ENCODE peak calls at places on chromosomes 5 and 9, in four cellular contexts. One of them, this sample, is unnamed.

GRCh38 chr5:9188131-9188530 is 357.7 kb downstream of the SEMA5A start:
- DNase-seq in K562: no peak
- DNase-seq in SK-N-SH: no peak
- DNase-seq in HepG2: no peak
- DNase-seq in this sample: no peak

GRCh38 chr9:76023715-76024195 is 133.3 kb downstream of the PCSK5 start:
- DNase-seq in K562: no peak
- DNase-seq in SK-N-SH: no peak
- DNase-seq in HepG2: peak; percentile 82
- DNase-seq in this sample: no peak

GRCh38 chr5:134555889-134556311 is 30.4 kb downstream of the JADE2 start:
- DNase-seq in K562: peak; percentile 41
- DNase-seq in SK-N-SH: peak; percentile 90
- DNase-seq in HepG2: peak; percentile 9
- DNase-seq in this sample: no peak

GRCh38 chr5:87551807-87552377 is 139.2 kb upstream of the CCNH start:
- DNase-seq in K562: no peak
- DNase-seq in SK-N-SH: peak; percentile 14
- DNase-seq in HepG2: no peak
- DNase-seq in this sample: no peak

GRCh38 chr5:65721050-65721774 is 697 bp downstream of the SGTB start:
- DNase-seq in K562: peak; percentile 16
- DNase-seq in SK-N-SH: peak; percentile 72
- DNase-seq in HepG2: peak; percentile 66
- DNase-seq in this sample: no peak

GRCh38 chr9:128635266-128636023 is 21.2 kb downstream of the DYNC2I2 start:
- DNase-seq in K562: peak; percentile 75
- DNase-seq in SK-N-SH: peak; percentile 81
- DNase-seq in HepG2: peak; percentile 92
- DNase-seq in this sample: no peak

GRCh38 chr9:89549031-89549644 is 51.2 kb upstream of the SEMA4D start:
- DNase-seq in K562: peak; percentile 67
- DNase-seq in SK-N-SH: peak; percentile 89
- DNase-seq in HepG2: peak; percentile 32
- DNase-seq in this sample: peak; percentile 62

GRCh38 chr5:180647941-180648500 is 1.4 kb downstream of the FLT4 start:
- DNase-seq in K562: peak; percentile 7
- DNase-seq in SK-N-SH: peak; percentile 17
- DNase-seq in HepG2: no peak
- DNase-seq in this sample: no peak

GRCh38 chr5:66877843-66878242 is 281.6 kb downstream of the MAST4 start:
- DNase-seq in K562: no peak
- DNase-seq in SK-N-SH: no peak
- DNase-seq in HepG2: no peak
- DNase-seq in this sample: no peak

GRCh38 chr9:136974834-136975535 is 2.3 kb upstream of the PTGDS start:
- DNase-seq in K562: no peak
- DNase-seq in SK-N-SH: no peak
- DNase-seq in HepG2: no peak
- DNase-seq in this sample: no peak

GRCh38 chr5:115774684-115775083 is 41.8 kb downstream of the CDO1 start:
- DNase-seq in K562: no peak
- DNase-seq in SK-N-SH: no peak
- DNase-seq in HepG2: no peak
- DNase-seq in this sample: no peak

GRCh38 chr5:74063821-74064598 is 438.0 kb downstream of the ARHGEF28 start:
- DNase-seq in K562: no peak
- DNase-seq in SK-N-SH: no peak
- DNase-seq in HepG2: peak; percentile 14
- DNase-seq in this sample: no peak

GRCh38 chr5:5014836-5015235 is 125.3 kb upstream of the ADAMTS16 start:
- DNase-seq in K562: no peak
- DNase-seq in SK-N-SH: no peak
- DNase-seq in HepG2: no peak
- DNase-seq in this sample: no peak

GRCh38 chr5:124057161-124057814 is 545.3 kb downstream of the CSNK1G3 start:
- DNase-seq in K562: no peak
- DNase-seq in SK-N-SH: no peak
- DNase-seq in HepG2: no peak
- DNase-seq in this sample: peak; percentile 47

GRCh38 chr9:137275937-137276756 is 1.4 kb upstream of the TOR4A start:
- DNase-seq in K562: no peak
- DNase-seq in SK-N-SH: no peak
- DNase-seq in HepG2: no peak
- DNase-seq in this sample: no peak

GRCh38 chr5:95841914-95842812 is 19.6 kb upstream of the GLRX start:
- DNase-seq in K562: no peak
- DNase-seq in SK-N-SH: no peak
- DNase-seq in HepG2: peak; percentile 47
- DNase-seq in this sample: no peak

GRCh38 chr5:123037104-123037418 is 536 bp upstream of the PPIC start:
- DNase-seq in K562: no peak
- DNase-seq in SK-N-SH: no peak
- DNase-seq in HepG2: no peak
- DNase-seq in this sample: no peak

GRCh38 chr9:128254855-128255759 is 20.7 kb downstream of the GOLGA2 start:
- DNase-seq in K562: peak; percentile 94
- DNase-seq in SK-N-SH: peak; percentile 93
- DNase-seq in HepG2: peak; percentile 51
- DNase-seq in this sample: no peak

GRCh38 chr9:131530930-131531832 is at the start of gene UCK1:
- DNase-seq in K562: peak; percentile 99
- DNase-seq in SK-N-SH: peak; percentile 100
- DNase-seq in HepG2: peak; percentile 42
- DNase-seq in this sample: peak; percentile 13

GRCh38 chr5:141382469-141383294 is at the start of gene PCDHGA7:
- DNase-seq in K562: peak; percentile 30
- DNase-seq in SK-N-SH: peak; percentile 70
- DNase-seq in HepG2: no peak
- DNase-seq in this sample: no peak

GRCh38 chr5:137453476-137454080 is 45.5 kb downstream of the SPOCK1 start:
- DNase-seq in K562: peak; percentile 9
- DNase-seq in SK-N-SH: no peak
- DNase-seq in HepG2: peak; percentile 5
- DNase-seq in this sample: no peak

GRCh38 chr5:54964405-54964804 is 21.0 kb downstream of the ESM1 start:
- DNase-seq in K562: no peak
- DNase-seq in SK-N-SH: no peak
- DNase-seq in HepG2: no peak
- DNase-seq in this sample: no peak

GRCh38 chr9:128642675-128643074 is 14.0 kb downstream of the DYNC2I2 start:
- DNase-seq in K562: no peak
- DNase-seq in SK-N-SH: no peak
- DNase-seq in HepG2: no peak
- DNase-seq in this sample: no peak

GRCh38 chr9:98241357-98242104 is 13.9 kb downstream of the TBC1D2 start:
- DNase-seq in K562: peak; percentile 28
- DNase-seq in SK-N-SH: no peak
- DNase-seq in HepG2: no peak
- DNase-seq in this sample: no peak

GRCh38 chr9:87063246-87063645 is 115.9 kb upstream of the GAS1 start:
- DNase-seq in K562: no peak
- DNase-seq in SK-N-SH: no peak
- DNase-seq in HepG2: no peak
- DNase-seq in this sample: no peak

GRCh38 chr5:177447066-177447610 is 524 bp downstream of the PRR7 start:
- DNase-seq in K562: peak; percentile 81
- DNase-seq in SK-N-SH: peak; percentile 90
- DNase-seq in HepG2: no peak
- DNase-seq in this sample: no peak

GRCh38 chr9:93965830-93966577 is 10.8 kb upstream of the BARX1 start:
- DNase-seq in K562: no peak
- DNase-seq in SK-N-SH: no peak
- DNase-seq in HepG2: no peak
- DNase-seq in this sample: no peak

GRCh38 chr9:131743501-131743900 is 3.6 kb upstream of the RAPGEF1 start:
- DNase-seq in K562: no peak
- DNase-seq in SK-N-SH: no peak
- DNase-seq in HepG2: no peak
- DNase-seq in this sample: no peak

DNA sequence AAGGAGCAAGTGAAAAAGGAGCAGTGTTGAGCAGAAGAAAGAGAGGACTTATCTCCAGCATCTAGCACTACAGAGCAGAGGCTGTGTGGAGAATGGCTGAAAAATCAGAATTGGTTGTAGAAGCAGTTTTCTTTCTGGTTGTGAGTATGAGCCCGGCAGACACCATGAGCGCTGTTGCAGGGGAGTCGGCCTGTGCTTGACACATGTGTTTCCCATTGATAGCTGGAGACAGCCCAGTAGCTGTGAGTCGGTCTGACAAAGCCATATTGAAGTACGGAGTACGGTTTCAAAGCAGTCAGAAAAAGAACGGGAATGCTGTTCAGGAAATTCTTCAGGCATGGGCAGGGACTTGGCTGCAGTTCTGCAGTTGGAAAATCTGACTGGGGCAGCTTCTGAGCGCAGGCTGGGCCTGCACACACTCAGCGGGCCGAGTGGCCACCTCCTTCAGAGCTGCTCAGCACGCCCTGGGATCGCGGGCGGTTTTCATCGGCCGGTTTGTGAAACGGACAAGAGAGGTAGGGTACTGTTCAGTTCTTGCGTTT is at the start of gene SGCD:
- DNase-seq in K562: no peak
- DNase-seq in SK-N-SH: peak; percentile 46
- DNase-seq in HepG2: no peak
- DNase-seq in this sample: no peak
- TF ChIP-seq NFIC in K562: no peak
- TF ChIP-seq NFIC in SK-N-SH: peak; percentile 55
- TF ChIP-seq NFIC in HepG2: no peak
- TF ChIP-seq NFIC in this sample: no peak

GRCh38 chr5:31698667-31699066 is 59.7 kb downstream of the PDZD2 start:
- DNase-seq in K562: no peak
- DNase-seq in SK-N-SH: no peak
- DNase-seq in HepG2: no peak
- DNase-seq in this sample: no peak

GRCh38 chr5:31688515-31689092 is 49.7 kb downstream of the PDZD2 start:
- DNase-seq in K562: no peak
- DNase-seq in SK-N-SH: no peak
- DNase-seq in HepG2: no peak
- DNase-seq in this sample: no peak

GRCh38 chr5:31692561-31693221 is 53.8 kb downstream of the PDZD2 start:
- DNase-seq in K562: no peak
- DNase-seq in SK-N-SH: no peak
- DNase-seq in HepG2: no peak
- DNase-seq in this sample: no peak
- TF ChIP-seq NFIC in K562: no peak
- TF ChIP-seq NFIC in SK-N-SH: no peak
- TF ChIP-seq NFIC in HepG2: no peak
- TF ChIP-seq NFIC in this sample: no peak

DNA sequence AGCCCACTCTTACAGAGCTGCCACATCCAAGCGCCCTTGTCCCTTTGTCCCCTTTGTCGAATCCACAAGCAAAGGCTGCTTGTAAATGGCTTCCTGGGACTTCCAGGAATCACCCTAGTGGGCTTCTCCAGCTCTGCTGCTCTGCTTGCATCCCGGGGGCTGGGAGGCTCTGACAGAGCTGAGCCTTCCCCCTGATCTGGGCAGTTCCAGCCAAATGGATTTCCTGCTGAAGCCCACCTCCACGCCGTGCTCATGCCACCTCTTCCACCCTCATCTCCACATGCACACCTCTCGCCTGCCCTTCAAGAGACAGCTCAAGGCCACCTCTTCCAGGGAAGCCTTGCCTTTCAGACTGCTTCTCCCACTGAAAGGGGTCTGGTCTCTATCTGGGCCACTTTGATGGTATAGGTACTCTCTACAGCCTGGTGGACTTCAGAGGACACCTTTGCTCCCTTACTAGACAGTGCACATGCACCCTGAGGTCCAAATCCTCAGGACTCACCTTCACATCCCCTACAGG is 106.2 kb downstream of the LHFPL2 start:
- DNase-seq in K562: no peak
- DNase-seq in SK-N-SH: no peak
- DNase-seq in HepG2: no peak
- DNase-seq in this sample: no peak
- TF ChIP-seq NFIC in K562: no peak
- TF ChIP-seq NFIC in SK-N-SH: no peak
- TF ChIP-seq NFIC in HepG2: no peak
- TF ChIP-seq NFIC in this sample: no peak

GRCh38 chr5:103174147-103174546 is 54.0 kb downstream of the PPIP5K2 start:
- DNase-seq in K562: no peak
- DNase-seq in SK-N-SH: no peak
- DNase-seq in HepG2: no peak
- DNase-seq in this sample: no peak
- TF ChIP-seq NFIC in K562: no peak
- TF ChIP-seq NFIC in SK-N-SH: no peak
- TF ChIP-seq NFIC in HepG2: no peak
- TF ChIP-seq NFIC in this sample: no peak